ENCODE peak calls at places on chromosomes 13 and 19, in four cellular contexts. L is H1, R is GM12878, U is HCT116. G is an unnamed sample.

GRCh38 chr19:48390188-48391099 is 907 bp downstream of the KDELR1 start:
- DNase-seq in L (peak; percentile 84), R (no peak), U (no peak), G (peak; percentile 84)

GRCh38 chr19:19105365-19106060 is 32.8 kb downstream of the TMEM161A start:
- DNase-seq in L (peak; percentile 88), R (peak; percentile 13), U (peak; percentile 53), G (peak; percentile 93)

GRCh38 chr19:45156231-45156630 is 4.6 kb downstream of the NKPD1 start:
- DNase-seq in L (no peak), R (no peak), U (no peak), G (no peak)

GRCh38 chr13:53341144-53341510 is 312.5 kb downstream of the OLFM4 start:
- DNase-seq in L (no peak), R (no peak), U (no peak), G (no peak)

GRCh38 chr13:97212540-97213146 is 9.5 kb upstream of the MBNL2 start:
- DNase-seq in L (no peak), R (no peak), U (no peak), G (peak; percentile 47)

GRCh38 chr19:18871543-18871942 is 24.4 kb downstream of the CERS1 start:
- DNase-seq in L (no peak), R (no peak), U (no peak), G (no peak)

GRCh38 chr19:4543856-4544647 is 4.2 kb upstream of the LRG1 start:
- DNase-seq in L (no peak), R (no peak), U (no peak), G (no peak)

GRCh38 chr19:28012361-28012760 is 1200.6 kb downstream of the UQCRFS1 start:
- DNase-seq in L (peak; percentile 84), R (no peak), U (no peak), G (peak; percentile 22)

GRCh38 chr19:4359627-4360000 is 16.3 kb downstream of the MPND start:
- DNase-seq in L (no peak), R (no peak), U (no peak), G (no peak)

GRCh38 chr13:26051231-26052135 is at the start of gene SHISA2:
- DNase-seq in L (peak; percentile 79), R (no peak), U (no peak), G (no peak)

GRCh38 chr13:29520671-29521070 is 74.8 kb downstream of the SLC7A1 start:
- DNase-seq in L (no peak), R (no peak), U (no peak), G (no peak)

GRCh38 chr13:99371956-99372355 is 64.8 kb upstream of the GPR183 start:
- DNase-seq in L (no peak), R (no peak), U (no peak), G (no peak)

GRCh38 chr13:40440990-40441820 is 225.2 kb downstream of the FOXO1 start:
- DNase-seq in L (no peak), R (no peak), U (no peak), G (no peak)

GRCh38 chr13:112910016-112910415 is 59.0 kb upstream of the MCF2L start:
- DNase-seq in L (no peak), R (no peak), U (no peak), G (no peak)

GRCh38 chr19:3612901-3613741 is 6.4 kb upstream of the TBXA2R start:
- DNase-seq in L (peak; percentile 77), R (no peak), U (no peak), G (peak; percentile 92)

GRCh38 chr19:54172413-54172763 is 572 bp downstream of the TMC4 start:
- DNase-seq in L (no peak), R (no peak), U (no peak), G (no peak)

GRCh38 chr13:76425930-76426329 is 460.3 kb downstream of the KCTD12 start:
- DNase-seq in L (no peak), R (no peak), U (no peak), G (no peak)

GRCh38 chr13:58949646-58950045 is 1214.1 kb downstream of the DIAPH3 start:
- DNase-seq in L (peak; percentile 55), R (no peak), U (no peak), G (peak; percentile 1)

GRCh38 chr19:53927745-53928144 is 18.7 kb downstream of the CACNG7 start:
- DNase-seq in L (peak; percentile 88), R (no peak), U (no peak), G (peak; percentile 67)

GRCh38 chr19:42272535-42272897 is 3.5 kb downstream of the CIC start:
- DNase-seq in L (no peak), R (no peak), U (no peak), G (no peak)

GRCh38 chr19:40831502-40832430 is 18.5 kb downstream of the CYP2A6 start:
- DNase-seq in L (no peak), R (no peak), U (no peak), G (no peak)

GRCh38 chr13:72651196-72651595 is 76.2 kb downstream of the MZT1 start:
- DNase-seq in L (no peak), R (no peak), U (peak; percentile 31), G (no peak)

GRCh38 chr19:17335575-17335974 is 920 bp upstream of the ANO8 start:
- DNase-seq in L (no peak), R (no peak), U (no peak), G (no peak)

GRCh38 chr13:55572862-55573261 is 1567.9 kb upstream of the PRR20A start:
- DNase-seq in L (no peak), R (no peak), U (no peak), G (no peak)

GRCh38 chr19:52640916-52641315 is 2.8 kb upstream of the ZNF83 start:
- DNase-seq in L (peak; percentile 48), R (no peak), U (no peak), G (peak; percentile 65)

GRCh38 chr19:55464669-55465068 is at the start of gene C19orf85:
- DNase-seq in L (peak; percentile 54), R (no peak), U (no peak), G (no peak)

GRCh38 chr19:55466246-55466614 is 1.7 kb upstream of the C19orf85 start:
- DNase-seq in L (no peak), R (no peak), U (no peak), G (no peak)

GRCh38 chr19:55465460-55466245 is 1.1 kb upstream of the C19orf85 start:
- DNase-seq in L (peak; percentile 48), R (no peak), U (no peak), G (no peak)

GRCh38 chr19:55468054-55468393 is 3.5 kb upstream of the C19orf85 start:
- DNase-seq in L (peak; percentile 61), R (no peak), U (no peak), G (no peak)

DNA sequence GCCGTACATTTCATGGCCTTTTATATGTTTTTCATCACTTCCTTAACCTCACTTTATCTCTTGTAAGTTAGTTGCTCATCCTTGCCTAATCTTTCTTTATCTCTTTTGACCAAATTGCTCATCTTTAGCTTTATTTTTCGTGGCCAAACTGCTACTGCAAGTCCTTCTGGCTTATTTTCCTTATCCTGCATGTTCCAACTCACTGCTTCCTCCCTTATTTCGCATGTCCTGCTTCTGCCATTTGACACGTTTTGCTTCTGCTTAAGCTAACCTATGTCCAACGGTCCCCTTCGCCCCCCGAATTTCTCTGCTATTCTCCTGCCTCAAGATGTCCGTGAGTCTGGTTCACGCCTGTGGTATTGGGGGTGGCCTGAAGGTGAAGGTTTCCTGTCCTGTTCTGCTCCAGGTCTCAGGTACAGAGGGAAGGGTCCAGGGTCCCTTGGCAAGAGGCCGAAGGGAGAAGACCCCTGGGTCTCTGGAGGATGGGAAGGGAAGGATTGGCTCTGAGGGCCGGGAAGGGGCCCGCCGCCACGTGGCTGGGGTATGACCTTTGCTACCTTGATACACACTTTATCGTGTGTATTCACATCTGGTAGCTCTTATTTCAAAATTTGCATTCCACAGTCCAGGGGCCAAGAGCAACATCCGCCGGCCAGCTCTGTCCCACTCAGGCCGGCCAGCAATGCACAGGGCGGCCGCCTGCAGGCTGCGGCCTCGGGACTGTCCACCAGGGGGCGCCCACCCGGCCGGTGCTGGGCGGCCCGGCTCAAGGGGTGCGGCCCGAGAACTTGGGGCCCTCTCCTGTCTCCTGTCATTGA is 2.9 kb upstream of the C19orf85 start:
- DNase-seq in L (peak; percentile 94), R (no peak), U (no peak), G (peak; percentile 77)
- H3K9ac ChIP-seq in L (no peak overlapping the region), R (no peak overlapping the region), U (peak overlapping the region; percentile 42), G (peak overlapping the region; percentile 64)

GRCh38 chr19:47111081-47111589 is 2.4 kb downstream of the ZC3H4 start:
- DNase-seq in L (no peak), R (no peak), U (no peak), G (no peak)

GRCh38 chr19:47111682-47112165 is 1.9 kb downstream of the ZC3H4 start:
- DNase-seq in L (no peak), R (no peak), U (no peak), G (no peak)

GRCh38 chr19:47109177-47109540 is 4.4 kb downstream of the ZC3H4 start:
- DNase-seq in L (no peak), R (no peak), U (no peak), G (no peak)

GRCh38 chr19:47109541-47110375 is 3.8 kb downstream of the ZC3H4 start:
- DNase-seq in L (no peak), R (no peak), U (no peak), G (peak; percentile 28)

DNA sequence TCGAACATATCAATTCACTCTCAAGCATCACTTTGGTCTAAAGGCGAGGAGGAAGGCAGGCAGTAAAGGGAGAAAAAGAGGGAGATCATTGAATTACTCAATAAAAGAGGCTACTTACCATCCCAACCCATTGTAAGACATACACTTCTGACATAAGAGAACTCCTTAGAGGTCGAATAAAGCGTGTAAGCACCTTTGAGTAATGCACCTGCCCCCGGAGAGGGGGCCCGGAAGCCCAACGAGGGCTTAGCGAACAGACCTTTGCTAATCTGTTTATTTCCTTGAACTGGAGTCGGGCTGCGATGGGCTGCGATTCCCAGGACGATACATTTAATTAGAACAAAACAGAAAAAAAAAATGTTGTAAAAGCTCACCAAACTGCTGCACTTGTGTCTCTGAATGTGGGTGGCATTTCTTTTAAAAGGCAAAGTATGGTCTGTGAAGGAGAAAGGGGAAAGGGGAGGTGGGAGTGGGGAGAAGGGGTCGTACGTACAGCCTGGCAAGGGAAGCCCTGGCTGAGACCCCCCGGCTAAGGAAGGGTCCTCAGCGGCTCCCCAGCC is 3.0 kb downstream of the ZC3H4 start:
- DNase-seq in L (no peak), R (no peak), U (no peak), G (no peak)
- H3K4me1 ChIP-seq in L (peaks cover 15% of the 10 kb centered on the region), R (peaks cover 11% of the 10 kb centered on the region), U (peaks cover 15% of the 10 kb centered on the region), G (peaks cover 20% of the 10 kb centered on the region)

DNA sequence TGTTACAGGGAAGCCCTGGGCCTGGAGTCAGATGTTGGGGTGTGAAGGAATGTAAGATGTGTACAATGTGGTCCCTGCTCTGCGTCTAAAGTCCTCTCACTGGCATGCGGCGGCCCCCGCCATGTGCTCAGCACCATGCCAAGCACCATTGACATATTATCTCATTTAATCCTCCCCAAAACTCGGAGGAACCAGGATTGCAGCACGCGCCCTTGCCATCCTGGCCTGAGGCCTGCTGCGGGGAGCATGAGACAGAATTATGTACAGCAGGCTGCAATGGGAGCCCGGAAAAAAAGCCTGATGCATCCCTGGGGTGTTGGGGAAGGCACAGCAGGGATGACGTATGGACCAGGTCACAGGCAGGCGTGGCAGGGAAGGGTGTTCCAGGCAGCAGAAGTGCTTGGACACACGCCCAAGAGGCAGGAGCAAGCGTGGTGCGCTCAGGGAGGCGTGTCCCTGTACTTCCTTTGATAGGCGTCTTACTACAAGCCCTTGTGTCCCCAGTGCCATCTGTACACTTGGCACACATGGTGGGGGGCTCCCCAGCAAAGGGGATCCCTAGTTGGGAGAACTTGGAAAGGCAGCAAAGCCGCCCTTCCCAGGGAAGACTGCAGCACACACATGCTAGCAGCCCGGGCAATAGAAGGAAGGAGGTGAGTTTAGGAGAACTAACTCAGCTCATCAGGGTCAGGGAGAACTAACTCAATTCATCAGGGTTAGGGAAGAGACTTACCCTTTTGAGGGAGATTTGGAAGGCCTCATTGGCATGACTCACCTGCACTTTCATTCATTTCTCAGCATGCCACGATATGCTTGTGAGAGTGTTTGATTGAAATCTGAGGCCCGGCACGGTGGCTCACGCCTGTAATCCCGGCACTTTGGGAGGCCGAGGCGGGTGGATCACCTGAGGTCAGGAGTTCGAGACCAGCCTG is 3.5 kb downstream of the EVI5L start:
- DNase-seq in L (no peak), R (no peak), U (peak; percentile 93), G (peak; percentile 41)
- TF ChIP-seq EGR1 in L (no peak), R (no peak), U (no peak), G (no peak)

GRCh38 chr13:101139076-101139475 is 277.2 kb downstream of the NALCN start:
- DNase-seq in L (no peak), R (no peak), U (no peak), G (no peak)
- H3K9ac ChIP-seq in L (no peak overlapping the region), R (no peak overlapping the region), U (no peak overlapping the region), G (no peak overlapping the region)